ENCODE peak calls at places on chromosomes 2 and 18, in four cellular contexts. Q, X, C and G are unnamed samples.

GRCh38 chr2:26422947-26423629 is 21.4 kb downstream of the DRC1 start:
- DNase-seq in C (no peak), Q (no peak), X (no peak), G (no peak)

GRCh38 chr2:235027558-235028214 is 75.9 kb downstream of the SH3BP4 start:
- DNase-seq in X (peak), C (peak), Q (peak), G (peak)

GRCh38 chr2:190649035-190649797 is at the start of gene NAB1:
- DNase-seq in Q (peak), X (no peak), C (peak), G (no peak)

GRCh38 chr18:57998461-57998860 is 45.6 kb upstream of the NEDD4L start:
- DNase-seq in X (peak), Q (no peak), C (peak), G (no peak)

GRCh38 chr2:70888925-70889715 is 46.6 kb upstream of the ATP6V1B1 start:
- DNase-seq in C (no peak), Q (no peak), X (no peak), G (no peak)

GRCh38 chr18:8895341-8895740 is 190.0 kb downstream of the MTCL1 start:
- DNase-seq in Q (peak), C (no peak), X (no peak), G (no peak)

GRCh38 chr2:42840141-42840540 is 47.8 kb upstream of the HAAO start:
- DNase-seq in X (no peak), Q (no peak), C (no peak), G (peak)

GRCh38 chr2:2399390-2399789 is 68.3 kb upstream of the MYT1L start:
- DNase-seq in Q (no peak), C (no peak), X (no peak), G (no peak)

GRCh38 chr2:100741880-100742814 is 77.8 kb upstream of the NPAS2 start:
- DNase-seq in X (peak), C (peak), Q (peak), G (peak)

GRCh38 chr2:8547284-8548064 is 134.4 kb upstream of the ID2 start:
- DNase-seq in X (no peak), Q (no peak), C (no peak), G (no peak)

GRCh38 chr2:12326449-12327190 is 390.1 kb upstream of the TRIB2 start:
- DNase-seq in X (no peak), C (no peak), Q (no peak), G (no peak)

GRCh38 chr18:3806656-3807055 is 356.7 kb downstream of the TGIF1 start:
- DNase-seq in X (no peak), Q (no peak), C (no peak), G (no peak)

GRCh38 chr2:25331686-25332365 is 9.9 kb downstream of the DNMT3A start:
- DNase-seq in Q (no peak), X (no peak), C (peak), G (no peak)

GRCh38 chr2:207408086-207408794 is 121.5 kb upstream of the CREB1 start:
- DNase-seq in Q (peak), C (peak), X (peak), G (peak)

GRCh38 chr2:16662440-16662839 is 3.2 kb downstream of the CYRIA start:
- DNase-seq in X (no peak), Q (no peak), C (peak), G (no peak)

GRCh38 chr18:77866309-77866708 is 616.7 kb downstream of the GALR1 start:
- DNase-seq in Q (no peak), C (no peak), X (no peak), G (no peak)

GRCh38 chr2:10331702-10332401 is 29.1 kb downstream of the HPCAL1 start:
- DNase-seq in C (no peak), Q (no peak), X (no peak), G (no peak)

GRCh38 chr2:63436488-63436887 is 151.8 kb downstream of the WDPCP start:
- DNase-seq in C (no peak), Q (no peak), X (no peak), G (no peak)

GRCh38 chr2:83782122-83782521 is 677.0 kb downstream of the SUCLG1 start:
- DNase-seq in Q (no peak), X (no peak), C (peak), G (no peak)

GRCh38 chr2:23322813-23323212 is 62.2 kb upstream of the KLHL29 start:
- DNase-seq in C (no peak), X (no peak), Q (no peak), G (peak)

GRCh38 chr18:49206717-49207116 is 253.7 kb downstream of the DYM start:
- DNase-seq in C (peak), Q (peak), X (no peak), G (peak)

GRCh38 chr2:213609570-213610170 is 325.4 kb downstream of the SPAG16 start:
- DNase-seq in Q (no peak), X (no peak), C (no peak), G (no peak)

GRCh38 chr18:65365245-65365955 is 385.4 kb upstream of the CDH7 start:
- DNase-seq in X (no peak), C (no peak), Q (no peak), G (no peak)

GRCh38 chr2:172109256-172109655 is 6.6 kb upstream of the DLX2 start:
- DNase-seq in Q (no peak), X (no peak), C (no peak), G (no peak)

GRCh38 chr2:226256237-226256636 is 543.4 kb downstream of the IRS1 start:
- DNase-seq in Q (peak), C (peak), X (peak), G (peak)

GRCh38 chr2:44949329-44950151 is 8.0 kb downstream of the SIX3 start:
- DNase-seq in C (peak), X (no peak), Q (peak), G (peak)

GRCh38 chr18:9539938-9540337 is 64.6 kb downstream of the RALBP1 start:
- DNase-seq in X (no peak), C (no peak), Q (no peak), G (no peak)

GRCh38 chr2:62287895-62288589 is 92.1 kb downstream of the B3GNT2 start:
- DNase-seq in C (peak), Q (peak), X (peak), G (peak)

GRCh38 chr2:99787011-99787410 is 297.2 kb upstream of the REV1 start:
- DNase-seq in C (no peak), Q (no peak), X (no peak), G (no peak)

GRCh38 chr2:73043978-73044832 is 27.3 kb downstream of the SFXN5 start:
- DNase-seq in Q (no peak), C (no peak), X (no peak), G (no peak)

GRCh38 chr2:158191076-158191566 is 89.4 kb downstream of the UPP2 start:
- DNase-seq in C (no peak), X (no peak), Q (no peak), G (no peak)

GRCh38 chr18:13470555-13471494 is 252.3 kb downstream of the LDLRAD4 start:
- DNase-seq in C (no peak), X (no peak), Q (no peak), G (no peak)

GRCh38 chr2:155364766-155365165 is 666.3 kb downstream of the KCNJ3 start:
- DNase-seq in Q (no peak), X (no peak), C (no peak), G (no peak)

GRCh38 chr2:155363349-155363888 is 664.9 kb downstream of the KCNJ3 start:
- DNase-seq in C (no peak), Q (no peak), X (no peak), G (no peak)

GRCh38 chr2:155372969-155373368 is 674.5 kb downstream of the KCNJ3 start:
- DNase-seq in X (peak), C (peak), Q (peak), G (peak)

GRCh38 chr2:155368934-155369333 is 670.4 kb downstream of the KCNJ3 start:
- DNase-seq in Q (peak), X (peak), C (peak), G (peak)
- TF ChIP-seq CTCF in Q (peak), X (peak), C (peak), G (no peak)

GRCh38 chr2:13884271-13884976 is 748.1 kb upstream of the LRATD1 start:
- DNase-seq in Q (no peak), X (no peak), C (peak), G (peak)
- TF ChIP-seq CTCF in Q (no peak), X (no peak), C (no peak), G (no peak)

GRCh38 chr2:157178865-157179264 is 78.6 kb upstream of the GALNT5 start:
- DNase-seq in Q (no peak), X (no peak), C (no peak), G (no peak)
- TF ChIP-seq CTCF in Q (no peak), X (peak), C (no peak), G (no peak)

DNA sequence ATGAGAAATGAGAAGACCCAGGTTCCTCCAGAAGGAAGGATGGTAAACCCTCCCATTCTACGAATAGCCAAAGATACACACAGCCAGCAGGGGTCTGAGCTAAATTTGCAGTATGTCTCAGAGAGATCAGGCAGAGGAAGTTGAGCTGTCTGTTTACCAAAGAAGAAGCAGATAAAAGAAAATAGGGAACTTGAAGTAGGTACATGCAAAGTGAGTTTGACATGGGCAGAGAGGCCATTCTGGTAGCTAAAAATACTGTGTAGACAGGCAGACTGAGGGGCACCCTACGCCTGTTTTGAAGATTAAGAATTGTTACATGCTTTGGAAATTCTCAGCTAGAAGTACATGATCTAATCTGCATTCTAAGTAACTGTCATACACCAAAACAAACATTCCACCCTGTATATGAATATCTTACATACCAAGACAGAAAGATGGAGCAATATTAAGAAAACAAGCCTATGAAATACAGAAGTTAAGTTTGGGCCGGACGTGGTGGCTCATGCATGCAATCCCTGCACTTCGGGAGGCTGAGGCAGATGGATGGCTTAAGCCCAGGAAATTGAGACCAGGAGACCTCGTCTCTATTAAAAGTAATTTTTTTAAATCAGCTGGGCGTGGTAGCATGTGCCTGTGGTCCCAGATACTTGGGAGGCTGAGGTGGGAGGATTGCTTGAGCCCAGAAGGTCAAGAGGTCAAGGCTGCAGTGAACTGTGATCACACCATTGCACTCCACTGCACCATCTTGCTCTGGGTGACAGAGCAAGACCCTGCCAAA is 157.9 kb downstream of the ANKRD44 start:
- DNase-seq in X (peak), C (no peak), Q (peak), G (peak)
- TF ChIP-seq CTCF in X (no peak), C (no peak), Q (no peak), G (no peak)